ENCODE peak calls at places on chromosomes 6 and 20, in six cellular contexts. C, L, V, O, S and I are unnamed samples.
A peak's percentile ranks its signal among the peaks of the same experiment; 100 is the strongest.

GRCh38 chr6:170032706-170033309 is 258.1 kb downstream of the DLL1 start:
- DNase-seq in C (no peak), L (no peak), V (no peak), O (no peak), S (no peak), I (no peak)

GRCh38 chr20:40863337-40863919 is 165.2 kb upstream of the TOP1 start:
- DNase-seq in C (no peak), L (peak; percentile 87), V (no peak), O (no peak), S (no peak), I (no peak)

GRCh38 chr20:59808729-59809381 is 124.6 kb downstream of the SYCP2 start:
- DNase-seq in C (no peak), L (no peak), V (no peak), O (no peak), S (no peak), I (no peak)

GRCh38 chr6:104525677-104526322 is 333.9 kb downstream of the HACE1 start:
- DNase-seq in C (peak; percentile 95), L (peak; percentile 90), V (peak; percentile 83), O (peak; percentile 64), S (peak; percentile 29), I (peak; percentile 84)

GRCh38 chr6:33995046-33995872 is 150.6 kb downstream of the GRM4 start:
- DNase-seq in C (no peak), L (no peak), V (no peak), O (no peak), S (no peak), I (no peak)

GRCh38 chr20:57707320-57707719 is 2.5 kb downstream of the PMEPA1 start:
- DNase-seq in C (no peak), L (no peak), V (no peak), O (no peak), S (no peak), I (no peak)

GRCh38 chr6:11525468-11526155 is 11.9 kb upstream of the TMEM170B start:
- DNase-seq in C (peak; percentile 96), L (no peak), V (no peak), O (peak; percentile 13), S (no peak), I (peak; percentile 74)

GRCh38 chr6:52010145-52010544 is 77.3 kb downstream of the PKHD1 start:
- DNase-seq in C (no peak), L (no peak), V (no peak), O (no peak), S (no peak), I (no peak)

GRCh38 chr20:50270569-50270968 is 79.9 kb downstream of the CEBPB start:
- DNase-seq in C (peak; percentile 23), L (no peak), V (no peak), O (no peak), S (no peak), I (no peak)

GRCh38 chr6:30265166-30265565 is 52.0 kb upstream of the TRIM26 start:
- DNase-seq in C (peak; percentile 50), L (no peak), V (no peak), O (peak; percentile 13), S (no peak), I (no peak)

GRCh38 chr6:73314577-73315492 is 39.2 kb downstream of the DPPA5 start:
- DNase-seq in C (no peak), L (no peak), V (no peak), O (no peak), S (no peak), I (no peak)

GRCh38 chr6:73308712-73309533 is 45.2 kb downstream of the DPPA5 start:
- DNase-seq in C (no peak), L (peak; percentile 78), V (peak; percentile 15), O (no peak), S (no peak), I (peak; percentile 51)

GRCh38 chr6:73309534-73309783 is 44.6 kb downstream of the DPPA5 start:
- DNase-seq in C (no peak), L (no peak), V (no peak), O (no peak), S (no peak), I (no peak)

GRCh38 chr6:73309784-73310502 is 44.1 kb downstream of the DPPA5 start:
- DNase-seq in C (peak; percentile 31), L (peak; percentile 68), V (peak; percentile 50), O (peak; percentile 52), S (no peak), I (peak; percentile 78)
- H3K9ac ChIP-seq in C (peak overlapping the region; percentile 70), L (peak overlapping the region; percentile 90), V (peak overlapping the region; percentile 89), O (peak overlapping the region; percentile 72), S (peak overlapping the region; percentile 64), I (peak overlapping the region; percentile 94)

GRCh38 chr20:36571564-36572504 is 1.6 kb upstream of the TGIF2 start:
- DNase-seq in C (no peak), L (peak; percentile 93), V (no peak), O (no peak), S (peak; percentile 61), I (peak; percentile 19)

GRCh38 chr20:36572701-36573102 is 695 bp upstream of the TGIF2 start:
- DNase-seq in C (peak; percentile 45), L (peak; percentile 80), V (peak; percentile 39), O (peak; percentile 51), S (no peak), I (peak; percentile 74)

GRCh38 chr20:36573798-36574277 is 441 bp downstream of the TGIF2 start:
- DNase-seq in C (no peak), L (no peak), V (no peak), O (no peak), S (no peak), I (peak; percentile 47)

GRCh38 chr20:36574278-36575065 is 1.1 kb downstream of the TGIF2 start:
- DNase-seq in C (peak; percentile 80), L (peak; percentile 70), V (peak; percentile 48), O (peak; percentile 38), S (no peak), I (peak; percentile 72)

DNA sequence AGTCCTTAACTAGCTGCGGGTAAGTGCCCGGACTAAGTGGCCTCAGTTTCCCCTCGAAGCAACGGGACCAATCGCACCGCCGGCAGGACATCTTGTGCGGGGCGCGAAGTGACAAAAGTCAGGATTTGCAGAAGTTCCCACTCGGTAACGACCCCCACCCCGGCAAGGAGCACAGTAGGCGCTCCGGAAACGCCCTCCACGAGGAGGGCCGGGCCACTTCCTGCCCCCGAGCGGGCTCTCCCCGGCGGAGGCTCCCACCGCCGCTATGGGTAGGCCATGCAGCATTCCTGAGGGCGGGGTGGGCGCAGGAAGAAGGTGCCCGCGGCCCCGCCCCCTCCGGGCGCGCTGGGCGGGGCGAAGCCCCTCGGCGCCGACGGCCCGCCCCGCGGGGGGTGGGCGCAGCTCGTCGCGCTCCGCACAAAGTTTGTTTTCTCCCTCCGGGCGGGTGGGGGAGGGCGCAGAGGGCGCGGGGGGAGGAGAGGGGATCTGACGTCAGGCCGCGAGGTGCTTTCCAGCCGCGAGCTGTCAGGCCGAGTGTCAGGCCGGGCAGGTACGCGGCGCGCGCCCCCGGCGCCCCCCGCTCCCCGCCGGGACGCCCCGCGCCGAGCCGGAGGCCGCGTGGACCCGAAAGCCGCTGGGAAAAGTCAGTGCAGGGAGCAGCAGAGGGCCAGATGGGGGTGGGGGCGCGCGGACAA is at the start of gene TGIF2:
- DNase-seq in C (peak; percentile 73), L (peak; percentile 97), V (peak; percentile 91), O (peak; percentile 81), S (peak; percentile 73), I (peak; percentile 84)
- H2BK5ac ChIP-seq in C (peak within 1 kb of the TSS; percentile 86), L (peak within 1 kb of the TSS; percentile 94), V (peak within 1 kb of the TSS; percentile 99), O (peak within 1 kb of the TSS; percentile 23), S (peak within 1 kb of the TSS; percentile 93), I (no peak within 1 kb of the TSS)

GRCh38 chr20:61997372-61997771 is 68.3 kb downstream of the TAF4 start:
- DNase-seq in C (no peak), L (no peak), V (no peak), O (no peak), S (no peak), I (no peak)
- H3K36me3 ChIP-seq in C (peaks cover 67% of the 10 kb centered on the region), L (peaks cover 18% of the 10 kb centered on the region), V (peaks cover 53% of the 10 kb centered on the region), O (peaks cover 65% of the 10 kb centered on the region), S (peaks cover 66% of the 10 kb centered on the region), I (peaks cover 71% of the 10 kb centered on the region)

DNA sequence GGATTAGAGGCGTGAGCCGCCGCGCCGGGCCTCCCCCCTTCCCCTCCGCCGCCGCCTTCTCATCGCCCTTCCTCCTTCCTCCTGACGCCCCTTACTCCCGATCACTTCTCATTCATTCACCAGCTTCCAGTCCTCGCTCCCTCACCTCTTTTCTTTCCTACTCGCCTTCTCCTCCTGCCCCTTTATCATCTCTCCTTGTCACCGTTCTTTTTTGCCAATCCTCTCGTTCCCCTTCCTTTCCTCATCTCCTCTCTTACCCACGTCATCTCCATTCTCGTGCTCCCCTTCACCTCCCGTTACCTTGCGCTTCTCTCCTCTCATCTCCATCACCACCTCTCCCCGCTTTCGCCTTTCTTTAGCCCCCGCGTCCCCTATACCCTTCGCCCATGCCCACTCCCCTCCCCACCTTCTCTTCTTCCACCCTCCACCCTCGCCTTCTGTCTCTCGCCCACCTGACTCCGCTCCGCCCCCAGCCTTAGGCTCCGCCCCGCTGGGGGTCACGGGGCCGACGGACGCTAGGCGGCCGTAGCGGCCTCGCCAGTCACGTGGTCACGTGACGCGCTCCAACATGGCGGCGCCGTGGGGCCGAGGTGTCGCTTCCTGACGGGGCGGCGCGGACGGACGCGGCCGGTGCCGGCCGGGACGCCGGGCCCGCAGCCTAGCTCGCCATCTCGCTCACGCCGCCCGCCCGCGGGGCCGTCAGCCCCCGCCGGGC is at the start of gene ARFGEF2:
- DNase-seq in C (peak; percentile 98), L (peak; percentile 97), V (peak; percentile 94), O (peak; percentile 87), S (peak; percentile 69), I (peak; percentile 93)
- H3K9ac ChIP-seq in C (peak within 1 kb of the TSS; percentile 95), L (peak within 1 kb of the TSS; percentile 76), V (peak within 1 kb of the TSS; percentile 88), O (peak within 1 kb of the TSS; percentile 88), S (peak within 1 kb of the TSS; percentile 91), I (peak within 1 kb of the TSS; percentile 95)

GRCh38 chr6:157762636-157763035 is 60.4 kb upstream of the SNX9 start:
- DNase-seq in C (no peak), L (peak; percentile 55), V (no peak), O (no peak), S (no peak), I (no peak)
- H2BK5ac ChIP-seq in C (no peak overlapping the region), L (no peak overlapping the region), V (no peak overlapping the region), O (no peak overlapping the region), S (peak overlapping the region; percentile 94), I (peak overlapping the region; percentile 50)

DNA sequence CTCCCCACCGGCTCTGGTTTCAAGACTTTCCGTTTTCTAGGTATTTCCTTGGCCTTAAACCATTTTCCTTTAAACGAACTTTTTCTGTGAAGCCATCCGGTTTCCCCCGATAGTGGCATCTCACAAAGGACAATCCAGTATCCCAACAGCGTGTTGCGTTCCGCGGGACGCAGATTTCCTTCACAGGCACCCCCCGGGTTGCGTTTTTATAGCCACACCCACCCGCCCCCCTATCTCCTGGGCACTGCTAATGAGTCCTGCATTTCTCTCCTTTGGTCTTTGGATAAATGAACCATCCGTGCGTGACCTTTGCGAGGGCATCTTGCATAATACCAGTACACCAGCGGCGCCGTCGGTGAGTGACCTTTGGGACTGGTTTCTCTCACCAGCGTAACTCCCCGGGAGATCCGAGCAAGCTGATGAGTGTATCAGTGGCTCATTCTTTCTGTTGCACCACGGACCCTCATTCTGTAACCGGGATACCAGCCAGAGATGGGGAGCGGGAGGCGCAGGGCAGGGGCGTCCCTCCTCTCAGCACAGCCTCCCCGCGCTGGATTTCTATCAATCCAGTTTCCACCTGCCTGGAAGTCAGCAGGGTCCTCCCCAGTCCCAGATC is 581 bp upstream of the NQO2 start:
- DNase-seq in C (peak; percentile 92), L (no peak), V (no peak), O (peak; percentile 78), S (no peak), I (peak; percentile 95)
- H3K36me3 ChIP-seq in C (no peaks in the 10 kb centered on the region), L (no peaks in the 10 kb centered on the region), V (no peaks in the 10 kb centered on the region), O (no peaks in the 10 kb centered on the region), S (no peaks in the 10 kb centered on the region), I (peaks cover under 1% of the 10 kb centered on the region)